ENCODE peak calls at places on chromosome 18, in ten cellular contexts. P, H, J, S, D, K, I, F, C and W are unnamed samples.

GRCh38 chr18:35060092-35060491 is 18.9 kb downstream of the MAPRE2 start:
- DNase-seq in K (no peak), C (no peak), D (no peak), P (no peak), F (no peak), H (no peak), S (no peak), J (no peak), I (no peak), W (no peak)

GRCh38 chr18:63177822-63178525 is 141.6 kb downstream of the BCL2 start:
- DNase-seq in C (no peak), K (no peak), I (no peak), P (no peak), F (no peak), J (no peak), D (peak), H (no peak), S (no peak), W (no peak)

GRCh38 chr18:76803814-76804213 is 18.5 kb upstream of the ZNF236 start:
- DNase-seq in F (peak), P (peak), H (peak), I (peak), J (peak), C (peak), K (peak), D (no peak), S (peak), W (peak)

GRCh38 chr18:13566941-13567762 is 159.2 kb downstream of the FAM210A start:
- DNase-seq in S (no peak), C (no peak), K (peak), I (peak), P (no peak), H (peak), J (no peak), D (peak), F (no peak), W (no peak)

GRCh38 chr18:50466634-50467033 is 91.8 kb downstream of the SKA1 start:
- DNase-seq in P (no peak), J (no peak), C (no peak), H (no peak), D (no peak), S (no peak), K (no peak), I (no peak), F (no peak), W (no peak)

GRCh38 chr18:55427951-55428350 is 160.0 kb downstream of the TCF4 start:
- DNase-seq in I (no peak), F (no peak), K (no peak), C (no peak), S (no peak), P (no peak), J (no peak), D (no peak), H (no peak), W (no peak)

GRCh38 chr18:38940863-38941531 is 1375.4 kb upstream of the CELF4 start:
- DNase-seq in H (peak), D (no peak), K (peak), J (no peak), F (peak), I (no peak), C (peak), S (no peak), P (peak), W (no peak)

GRCh38 chr18:54806526-54806925 is 21.8 kb upstream of the RAB27B start:
- DNase-seq in K (no peak), C (peak), H (no peak), D (no peak), F (no peak), I (no peak), P (no peak), S (no peak), J (no peak), W (no peak)

GRCh38 chr18:64295839-64296238 is 147.0 kb upstream of the LINC00305 start:
- DNase-seq in F (no peak), I (no peak), C (no peak), J (no peak), P (no peak), K (no peak), D (no peak), S (no peak), H (no peak), W (no peak)